ENCODE peak calls at places on chromosome 17, in four cellular contexts. One of them, this sample, is unnamed.

GRCh38 chr17:1830288-1830687 is 483 bp downstream of the RPA1 start:
- DNase-seq in amniotic stem cell: no peak
- DNase-seq in dermis microvascular lymphatic vessel endothelial cell: peak; percentile 5
- DNase-seq in HFF-Myc: no peak
- DNase-seq in this sample: no peak

GRCh38 chr17:50184611-50185398 is 16.6 kb downstream of the COL1A1 start:
- DNase-seq in dermis microvascular lymphatic vessel endothelial cell: no peak
- DNase-seq in amniotic stem cell: no peak
- DNase-seq in HFF-Myc: no peak
- DNase-seq in this sample: no peak

GRCh38 chr17:80063815-80064585 is 27.6 kb downstream of the CCDC40 start:
- DNase-seq in dermis microvascular lymphatic vessel endothelial cell: peak; percentile 60
- DNase-seq in HFF-Myc: no peak
- DNase-seq in amniotic stem cell: no peak
- DNase-seq in this sample: no peak

GRCh38 chr17:35568561-35568960 is 7.9 kb upstream of the SLFN14 start:
- DNase-seq in dermis microvascular lymphatic vessel endothelial cell: peak; percentile 68
- DNase-seq in amniotic stem cell: no peak
- DNase-seq in HFF-Myc: no peak
- DNase-seq in this sample: no peak

GRCh38 chr17:78374631-78375274 is 3.7 kb upstream of the PGS1 start:
- DNase-seq in amniotic stem cell: peak; percentile 49
- DNase-seq in HFF-Myc: no peak
- DNase-seq in dermis microvascular lymphatic vessel endothelial cell: peak; percentile 93
- DNase-seq in this sample: no peak

GRCh38 chr17:19238167-19238505 is 970 bp downstream of the EPN2 start:
- DNase-seq in HFF-Myc: no peak
- DNase-seq in amniotic stem cell: no peak
- DNase-seq in dermis microvascular lymphatic vessel endothelial cell: peak; percentile 34
- DNase-seq in this sample: no peak

GRCh38 chr17:40361063-40361924 is 3.2 kb downstream of the GJD3 start:
- DNase-seq in HFF-Myc: no peak
- DNase-seq in dermis microvascular lymphatic vessel endothelial cell: no peak
- DNase-seq in amniotic stem cell: no peak
- DNase-seq in this sample: no peak

GRCh38 chr17:57269598-57270255 is 13.4 kb downstream of the MSI2 start:
- DNase-seq in dermis microvascular lymphatic vessel endothelial cell: no peak
- DNase-seq in amniotic stem cell: no peak
- DNase-seq in HFF-Myc: no peak
- DNase-seq in this sample: no peak

GRCh38 chr17:17356149-17356930 is 53.2 kb downstream of the NT5M start:
- DNase-seq in amniotic stem cell: peak; percentile 49
- DNase-seq in HFF-Myc: peak; percentile 71
- DNase-seq in dermis microvascular lymphatic vessel endothelial cell: peak; percentile 87
- DNase-seq in this sample: peak; percentile 90

GRCh38 chr17:9225305-9226101 is 204.2 kb downstream of the NTN1 start:
- DNase-seq in amniotic stem cell: no peak
- DNase-seq in HFF-Myc: no peak
- DNase-seq in dermis microvascular lymphatic vessel endothelial cell: no peak
- DNase-seq in this sample: no peak

GRCh38 chr17:52298881-52299280 is 140.4 kb upstream of the CA10 start:
- DNase-seq in HFF-Myc: no peak
- DNase-seq in amniotic stem cell: no peak
- DNase-seq in dermis microvascular lymphatic vessel endothelial cell: no peak
- DNase-seq in this sample: no peak

GRCh38 chr17:17325228-17325627 is 22.1 kb downstream of the NT5M start:
- DNase-seq in HFF-Myc: no peak
- DNase-seq in amniotic stem cell: no peak
- DNase-seq in dermis microvascular lymphatic vessel endothelial cell: no peak
- DNase-seq in this sample: no peak

GRCh38 chr17:50169121-50169764 is 3.4 kb downstream of the SGCA start:
- DNase-seq in dermis microvascular lymphatic vessel endothelial cell: peak; percentile 74
- DNase-seq in HFF-Myc: no peak
- DNase-seq in amniotic stem cell: no peak
- DNase-seq in this sample: no peak

GRCh38 chr17:57665696-57666095 is 79.4 kb downstream of the CCDC182 start:
- DNase-seq in HFF-Myc: no peak
- DNase-seq in dermis microvascular lymphatic vessel endothelial cell: no peak
- DNase-seq in amniotic stem cell: no peak
- DNase-seq in this sample: no peak

GRCh38 chr17:82338858-82339633 is 5.5 kb upstream of the SECTM1 start:
- DNase-seq in amniotic stem cell: no peak
- DNase-seq in dermis microvascular lymphatic vessel endothelial cell: peak; percentile 69
- DNase-seq in HFF-Myc: peak; percentile 71
- DNase-seq in this sample: no peak

GRCh38 chr17:64118452-64118979 is 11.4 kb downstream of the ERN1 start:
- DNase-seq in HFF-Myc: no peak
- DNase-seq in amniotic stem cell: no peak
- DNase-seq in dermis microvascular lymphatic vessel endothelial cell: no peak
- DNase-seq in this sample: peak; percentile 38

GRCh38 chr17:76026714-76027158 is 370 bp downstream of the EVPL start:
- DNase-seq in amniotic stem cell: no peak
- DNase-seq in dermis microvascular lymphatic vessel endothelial cell: no peak
- DNase-seq in HFF-Myc: no peak
- DNase-seq in this sample: no peak

GRCh38 chr17:75823257-75824041 is 20.8 kb downstream of the UNC13D start:
- DNase-seq in amniotic stem cell: no peak
- DNase-seq in dermis microvascular lymphatic vessel endothelial cell: no peak
- DNase-seq in HFF-Myc: no peak
- DNase-seq in this sample: no peak

GRCh38 chr17:80103686-80104085 is 2.3 kb downstream of the GAA start:
- DNase-seq in HFF-Myc: no peak
- DNase-seq in dermis microvascular lymphatic vessel endothelial cell: no peak
- DNase-seq in amniotic stem cell: no peak
- DNase-seq in this sample: no peak

GRCh38 chr17:16872836-16873653 is 98.9 kb downstream of the TNFRSF13B start:
- DNase-seq in amniotic stem cell: no peak
- DNase-seq in HFF-Myc: no peak
- DNase-seq in dermis microvascular lymphatic vessel endothelial cell: peak; percentile 9
- DNase-seq in this sample: peak; percentile 77

GRCh38 chr17:77798481-77798880 is 160.0 kb upstream of the TNRC6C start:
- DNase-seq in HFF-Myc: no peak
- DNase-seq in dermis microvascular lymphatic vessel endothelial cell: no peak
- DNase-seq in amniotic stem cell: no peak
- DNase-seq in this sample: no peak

GRCh38 chr17:81373536-81374160 is 21.6 kb upstream of the BAHCC1 start:
- DNase-seq in amniotic stem cell: no peak
- DNase-seq in dermis microvascular lymphatic vessel endothelial cell: no peak
- DNase-seq in HFF-Myc: no peak
- DNase-seq in this sample: no peak

GRCh38 chr17:27446569-27447301 is 9.5 kb upstream of the KSR1 start:
- DNase-seq in amniotic stem cell: peak; percentile 93
- DNase-seq in dermis microvascular lymphatic vessel endothelial cell: peak; percentile 96
- DNase-seq in HFF-Myc: peak; percentile 57
- DNase-seq in this sample: no peak

GRCh38 chr17:60127068-60128064 is 22.4 kb upstream of the CA4 start:
- DNase-seq in dermis microvascular lymphatic vessel endothelial cell: no peak
- DNase-seq in HFF-Myc: no peak
- DNase-seq in amniotic stem cell: no peak
- DNase-seq in this sample: peak; percentile 56

GRCh38 chr17:82301916-82302497 is 15.4 kb downstream of the CD7 start:
- DNase-seq in amniotic stem cell: no peak
- DNase-seq in HFF-Myc: no peak
- DNase-seq in dermis microvascular lymphatic vessel endothelial cell: no peak
- DNase-seq in this sample: no peak

GRCh38 chr17:33892677-33893076 is 362.4 kb upstream of the CCL2 start:
- DNase-seq in amniotic stem cell: no peak
- DNase-seq in dermis microvascular lymphatic vessel endothelial cell: no peak
- DNase-seq in HFF-Myc: no peak
- DNase-seq in this sample: no peak

GRCh38 chr17:63464691-63465090 is 12.2 kb upstream of the ACE start:
- DNase-seq in HFF-Myc: no peak
- DNase-seq in amniotic stem cell: no peak
- DNase-seq in dermis microvascular lymphatic vessel endothelial cell: no peak
- DNase-seq in this sample: no peak

GRCh38 chr17:79947351-79948031 is 88.2 kb downstream of the TBC1D16 start:
- DNase-seq in HFF-Myc: no peak
- DNase-seq in amniotic stem cell: no peak
- DNase-seq in dermis microvascular lymphatic vessel endothelial cell: no peak
- DNase-seq in this sample: no peak

GRCh38 chr17:77396610-77397009 is 255.8 kb downstream of the SEC14L1 start:
- DNase-seq in HFF-Myc: no peak
- DNase-seq in dermis microvascular lymphatic vessel endothelial cell: no peak
- DNase-seq in amniotic stem cell: no peak
- DNase-seq in this sample: no peak